ENCODE peak calls at places on chromosomes 6 and 20, in four cellular contexts. T, P, B and O are unnamed samples.

GRCh38 chr6:73985891-73986290 is 289.9 kb downstream of the CD109 start:
- DNase-seq in B (no peak), T (no peak), P (no peak), O (no peak)

GRCh38 chr20:78338-78737 is 9.1 kb upstream of the DEFB125 start:
- DNase-seq in P (no peak), T (no peak), B (no peak), O (no peak)

GRCh38 chr6:19836799-19837510 is at the start of gene ID4:
- DNase-seq in B (no peak), T (no peak), P (no peak), O (peak)

GRCh38 chr6:98292812-98293211 is 541.6 kb upstream of the POU3F2 start:
- DNase-seq in T (peak), B (no peak), P (no peak), O (no peak)

GRCh38 chr6:72218125-72218524 is 331.8 kb downstream of the RIMS1 start:
- DNase-seq in B (no peak), T (peak), P (peak), O (peak)

GRCh38 chr6:46325561-46326525 is 155.1 kb upstream of the ENPP5 start:
- DNase-seq in T (no peak), P (no peak), B (no peak), O (peak)

GRCh38 chr6:133595076-133595868 is 293.6 kb upstream of the TCF21 start:
- DNase-seq in P (no peak), T (no peak), B (no peak), O (no peak)

GRCh38 chr6:56862415-56863175 is 92.3 kb upstream of the BEND6 start:
- DNase-seq in B (no peak), T (no peak), P (no peak), O (no peak)

GRCh38 chr20:61482425-61482887 is 230.4 kb downstream of the CDH4 start:
- DNase-seq in B (no peak), P (peak), T (no peak), O (no peak)

GRCh38 chr6:150149146-150149545 is 6.3 kb downstream of the PPP1R14C start:
- DNase-seq in T (no peak), B (no peak), P (no peak), O (no peak)

GRCh38 chr20:57849868-57850215 is 140.0 kb upstream of the PMEPA1 start:
- DNase-seq in B (no peak), T (no peak), P (no peak), O (no peak)

GRCh38 chr20:54549523-54550326 is 74.3 kb downstream of the DOK5 start:
- DNase-seq in P (no peak), T (no peak), B (no peak), O (no peak)

GRCh38 chr6:166614589-166614988 is 12.5 kb downstream of the RPS6KA2 start:
- DNase-seq in T (no peak), B (no peak), P (no peak), O (no peak)

GRCh38 chr20:32574296-32575226 is 10.6 kb downstream of the NOL4L start:
- DNase-seq in P (peak), T (no peak), B (no peak), O (peak)

GRCh38 chr6:137907170-137907569 is 40.1 kb downstream of the TNFAIP3 start:
- DNase-seq in T (no peak), B (no peak), P (no peak), O (no peak)

GRCh38 chr6:84150680-84151079 is 76.8 kb downstream of the CEP162 start:
- DNase-seq in P (no peak), B (no peak), T (no peak), O (no peak)

GRCh38 chr6:55925292-55925691 is 49.9 kb upstream of the BMP5 start:
- DNase-seq in B (no peak), P (no peak), T (no peak), O (no peak)

GRCh38 chr6:98416027-98416426 is 418.3 kb upstream of the POU3F2 start:
- DNase-seq in T (no peak), B (no peak), P (no peak), O (no peak)

GRCh38 chr6:10882654-10883053 is 813 bp upstream of the GCM2 start:
- DNase-seq in T (no peak), P (no peak), B (no peak), O (no peak)

GRCh38 chr6:157984686-157985225 is 3.1 kb downstream of the SYNJ2 start:
- DNase-seq in T (no peak), P (no peak), B (no peak), O (no peak)

GRCh38 chr6:139133272-139133671 is 1.6 kb upstream of the HECA start:
- DNase-seq in P (no peak), T (peak), B (no peak), O (no peak)

GRCh38 chr6:8274240-8274639 is 161.1 kb downstream of the SLC35B3 start:
- DNase-seq in P (no peak), B (no peak), T (no peak), O (no peak)

GRCh38 chr6:6581014-6581413 is 7.5 kb upstream of the LY86 start:
- DNase-seq in B (no peak), P (no peak), T (no peak), O (no peak)

GRCh38 chr6:142694054-142694453 is 250.9 kb downstream of the HIVEP2 start:
- DNase-seq in T (no peak), B (no peak), P (no peak), O (no peak)

GRCh38 chr6:26033132-26033941 is 53.9 kb upstream of the HFE start:
- DNase-seq in P (peak), T (peak), B (peak), O (peak)

GRCh38 chr6:1396952-1397868 is 7.8 kb downstream of the FOXF2 start:
- DNase-seq in P (peak), T (peak), B (peak), O (peak)

GRCh38 chr6:28648878-28649375 is 123.2 kb downstream of the GPX5 start:
- DNase-seq in P (no peak), T (no peak), B (no peak), O (no peak)

GRCh38 chr6:28643017-28643740 is 117.5 kb downstream of the GPX5 start:
- DNase-seq in P (peak), T (peak), B (peak), O (peak)

GRCh38 chr6:28646650-28647049 is 121.0 kb downstream of the GPX5 start:
- DNase-seq in T (no peak), B (no peak), P (no peak), O (no peak)

GRCh38 chr6:28651161-28651560 is 125.5 kb downstream of the GPX5 start:
- DNase-seq in T (no peak), B (no peak), P (no peak), O (no peak)

DNA sequence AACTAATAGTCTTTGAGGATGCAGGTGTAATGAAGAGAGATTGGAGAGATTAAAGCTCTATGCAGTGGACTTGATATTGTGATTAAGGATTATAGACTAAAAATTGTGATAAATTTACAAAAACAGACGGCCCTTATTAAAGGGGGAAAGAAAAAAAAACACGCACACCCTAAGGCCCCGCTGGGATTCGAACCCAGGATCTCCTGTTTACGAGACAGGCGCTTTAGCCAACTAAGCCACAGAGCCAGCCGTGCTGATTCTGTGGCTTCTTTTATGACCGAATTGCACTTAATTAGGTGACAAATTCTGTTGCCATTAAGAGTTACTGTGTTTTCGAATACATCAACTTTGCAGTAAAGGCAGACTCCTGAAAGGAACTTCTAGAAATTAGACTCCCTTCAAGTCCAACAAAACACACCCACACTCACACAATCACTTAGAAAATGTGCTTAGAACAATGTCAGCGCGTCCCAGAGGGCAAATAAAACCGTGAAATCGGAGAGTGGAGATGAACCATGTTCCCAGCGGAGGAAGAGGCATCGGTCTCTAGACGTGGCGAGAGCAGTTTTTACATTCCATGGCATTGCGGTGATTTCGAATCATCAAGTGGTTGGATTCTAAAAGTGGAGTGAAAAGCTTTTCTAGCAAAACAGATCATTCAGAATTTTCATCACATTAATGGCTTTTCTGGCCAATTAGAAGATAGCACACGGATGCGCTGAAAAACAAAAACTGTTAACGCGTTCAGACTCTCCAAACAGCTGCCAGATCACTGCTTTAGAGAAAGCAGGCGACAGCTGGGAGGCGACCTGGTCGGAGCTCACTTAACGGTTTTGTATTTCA is 122.6 kb downstream of the GPX5 start:
- DNase-seq in P (peak), B (peak), T (peak), O (peak)
- TF ChIP-seq FOXM1 in P (no peak), B (no peak), T (no peak), O (peak)

DNA sequence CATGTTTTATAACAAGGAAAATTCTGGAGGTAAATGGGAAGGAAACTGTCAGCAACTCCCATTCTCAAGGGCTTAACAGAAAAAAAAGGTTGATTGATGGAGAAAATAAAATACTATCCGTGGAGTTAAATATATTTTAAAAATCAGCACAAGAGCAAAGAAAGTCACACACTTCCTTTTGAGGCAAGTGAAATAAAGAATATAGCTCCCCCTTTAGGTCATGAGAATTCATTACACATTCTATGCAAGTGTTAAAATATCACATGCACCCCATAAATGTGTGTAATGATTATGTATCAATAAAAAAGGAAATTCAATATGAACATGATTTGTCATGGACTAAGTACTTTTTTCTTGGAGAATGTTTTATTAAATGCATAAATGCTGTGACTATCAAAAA is 349.2 kb downstream of the TPBG start:
- DNase-seq in B (no peak), T (no peak), P (peak), O (peak)
- TF ChIP-seq TARDBP in B (no peak), T (no peak), P (no peak), O (no peak)

GRCh38 chr6:13089296-13089994 is 238.9 kb downstream of the TBC1D7 start:
- DNase-seq in P (no peak), T (no peak), B (no peak), O (no peak)
- TF ChIP-seq FOXM1 in P (no peak), T (no peak), B (no peak), O (no peak)

DNA sequence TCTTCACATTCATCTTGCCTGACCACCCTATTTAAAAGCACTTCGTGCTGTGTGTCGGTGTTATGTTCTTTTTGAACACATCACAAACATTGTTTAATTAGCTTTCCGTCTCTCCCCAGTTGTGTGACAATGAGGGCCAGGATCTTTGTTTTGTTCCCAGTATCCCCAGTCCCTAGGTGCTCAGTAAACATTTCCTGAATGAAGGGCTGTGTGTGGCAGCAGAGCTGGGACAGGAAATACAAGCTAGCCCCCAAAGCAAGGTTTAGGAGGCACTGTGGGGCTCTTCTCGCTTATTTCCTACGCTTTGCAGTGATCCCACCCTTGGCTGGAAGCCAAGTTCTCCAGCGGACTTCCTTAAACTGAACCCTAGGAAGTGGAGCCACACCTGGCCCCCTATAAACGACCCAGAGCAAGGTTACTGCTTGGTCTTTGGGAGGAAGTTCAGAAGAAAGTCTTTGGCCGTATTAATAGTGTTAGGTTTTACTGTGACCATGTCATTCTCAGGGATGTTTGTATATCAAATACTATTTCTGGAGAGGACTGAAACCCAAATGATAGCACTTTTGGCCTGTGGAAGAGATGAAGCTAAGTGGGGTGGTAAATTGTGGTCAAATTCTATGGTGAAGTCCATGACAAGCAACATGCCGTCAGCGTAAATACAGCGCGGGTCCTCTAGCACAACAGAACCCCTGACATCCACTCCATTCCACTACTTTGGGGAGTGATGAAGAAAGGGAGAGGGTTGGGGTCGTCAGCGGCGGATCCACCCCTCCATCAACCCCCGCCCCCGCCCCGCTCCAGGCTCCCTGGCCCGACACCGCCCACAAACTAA is 568 bp upstream of the FANCE start:
- DNase-seq in P (no peak), B (no peak), T (no peak), O (no peak)
- TF ChIP-seq TARDBP in P (no peak), B (no peak), T (no peak), O (no peak)